ENCODE peak calls at places on chromosomes 1 and 21, in four cellular contexts. C, L, J and U are unnamed samples.

GRCh38 chr1:33815061-33815460 is 48.8 kb upstream of the HMGB4 start:
- DNase-seq in C (no peak), L (no peak), J (no peak), U (no peak)

GRCh38 chr1:25425098-25426085 is 4.8 kb upstream of the RHCE start:
- DNase-seq in C (no peak), L (peak), J (no peak), U (no peak)

GRCh38 chr1:198199105-198199504 is 42.3 kb downstream of the NEK7 start:
- DNase-seq in C (no peak), L (no peak), J (no peak), U (no peak)

GRCh38 chr1:95953005-95953404 is 719.0 kb downstream of the RWDD3 start:
- DNase-seq in C (peak), L (no peak), J (no peak), U (peak)

GRCh38 chr1:35509558-35509957 is 47.6 kb downstream of the KIAA0319L start:
- DNase-seq in C (no peak), L (no peak), J (no peak), U (no peak)

GRCh38 chr1:207752456-207753132 is 740 bp downstream of the CD46 start:
- DNase-seq in C (no peak), L (peak), J (no peak), U (peak)

GRCh38 chr1:167663002-167663772 is 33.2 kb downstream of the RCSD1 start:
- DNase-seq in C (no peak), L (no peak), J (peak), U (no peak)

GRCh38 chr1:94971491-94971924 is 44.6 kb upstream of the CNN3 start:
- DNase-seq in C (no peak), L (no peak), J (no peak), U (no peak)

GRCh38 chr1:227454686-227455085 is 108.7 kb upstream of the ZNF678 start:
- DNase-seq in C (no peak), L (no peak), J (no peak), U (no peak)

GRCh38 chr1:160087118-160087662 is 5.9 kb downstream of the KCNJ9 start:
- DNase-seq in C (no peak), L (no peak), J (no peak), U (no peak)

GRCh38 chr1:34696230-34696629 is 58.6 kb upstream of the GJB5 start:
- DNase-seq in C (no peak), L (no peak), J (no peak), U (no peak)

GRCh38 chr1:86154581-86155060 is 2.0 kb downstream of the COL24A1 start:
- DNase-seq in C (no peak), L (no peak), J (no peak), U (peak)

GRCh38 chr1:235041201-235041600 is 87.4 kb downstream of the TOMM20 start:
- DNase-seq in C (no peak), L (no peak), J (no peak), U (no peak)

GRCh38 chr1:103948526-103948925 is 198.8 kb downstream of the AMY1C start:
- DNase-seq in C (no peak), L (no peak), J (no peak), U (no peak)

GRCh38 chr1:158454537-158454936 is 7.1 kb upstream of the OR10K1 start:
- DNase-seq in C (no peak), L (no peak), J (no peak), U (no peak)

GRCh38 chr1:73637275-73637674 is 560.7 kb downstream of the LRRIQ3 start:
- DNase-seq in C (no peak), L (no peak), J (no peak), U (no peak)

GRCh38 chr1:89786628-89787214 is 34.1 kb upstream of the LRRC8D start:
- DNase-seq in C (no peak), L (no peak), J (peak), U (no peak)

GRCh38 chr1:244450597-244451538 is 841 bp downstream of the ADSS2 start:
- DNase-seq in C (no peak), L (peak), J (peak), U (peak)

GRCh38 chr1:198523183-198523942 is 17.1 kb downstream of the ATP6V1G3 start:
- DNase-seq in C (no peak), L (no peak), J (no peak), U (no peak)

GRCh38 chr1:15188678-15189077 is 35.1 kb downstream of the TMEM51 start:
- DNase-seq in C (no peak), L (no peak), J (no peak), U (no peak)

GRCh38 chr1:40944326-40944725 is 35.2 kb upstream of the CTPS1 start:
- DNase-seq in C (no peak), L (peak), J (no peak), U (no peak)

GRCh38 chr1:100354971-100355394 is 2.7 kb downstream of the CDC14A start:
- DNase-seq in C (no peak), L (peak), J (peak), U (no peak)

GRCh38 chr1:17075470-17076255 is 21.8 kb upstream of the SDHB start:
- DNase-seq in C (peak), L (peak), J (peak), U (peak)

GRCh38 chr1:228752604-228753132 is 17.4 kb downstream of the RHOU start:
- DNase-seq in C (no peak), L (no peak), J (no peak), U (no peak)

GRCh38 chr1:27102707-27103468 is 52.0 kb downstream of the SLC9A1 start:
- DNase-seq in C (peak), L (peak), J (peak), U (peak)

GRCh38 chr1:210600421-210601195 is 271.9 kb downstream of the HHAT start:
- DNase-seq in C (no peak), L (no peak), J (no peak), U (no peak)

GRCh38 chr1:152347116-152347728 is 12.6 kb downstream of the FLG2 start:
- DNase-seq in C (no peak), L (peak), J (peak), U (peak)

GRCh38 chr1:53313556-53313955 is 14.3 kb downstream of the LRP8 start:
- DNase-seq in C (no peak), L (no peak), J (no peak), U (no peak)

GRCh38 chr1:56715161-56715560 is 70.0 kb downstream of the PRKAA2 start:
- DNase-seq in C (no peak), L (no peak), J (no peak), U (no peak)

GRCh38 chr1:228691926-228692325 is 43.4 kb upstream of the RHOU start:
- DNase-seq in C (no peak), L (peak), J (peak), U (no peak)

DNA sequence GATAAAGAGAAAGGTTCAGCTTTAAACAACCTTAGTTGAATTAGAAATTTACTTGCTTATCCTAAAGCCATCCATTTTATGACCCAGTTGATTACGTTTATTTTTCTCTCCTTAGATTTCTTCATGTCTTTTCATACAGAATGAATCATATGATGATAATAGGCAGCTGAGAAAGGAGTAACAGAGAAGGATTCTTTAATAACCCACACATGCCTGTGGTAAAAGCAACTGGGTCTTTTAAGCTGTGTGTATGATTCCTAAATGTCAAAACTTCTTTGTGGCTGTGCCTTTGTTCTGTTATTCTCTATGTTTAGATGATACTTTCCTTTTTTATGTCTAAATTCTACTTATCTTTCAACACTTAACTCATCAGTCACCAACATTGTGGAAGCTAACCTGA is 626.5 kb downstream of the NCAM2 start:
- DNase-seq in C (no peak), L (no peak), J (no peak), U (no peak)
- TF ChIP-seq CREB1 in C (no peak), L (no peak), J (no peak), U (no peak)

GRCh38 chr1:42482635-42483153 is 19.6 kb downstream of the CCDC30 start:
- DNase-seq in C (no peak), L (no peak), J (no peak), U (no peak)

GRCh38 chr1:42476605-42477004 is 13.5 kb downstream of the CCDC30 start:
- DNase-seq in C (no peak), L (no peak), J (no peak), U (no peak)

GRCh38 chr1:42477775-42478174 is 14.7 kb downstream of the CCDC30 start:
- DNase-seq in C (no peak), L (no peak), J (no peak), U (no peak)

GRCh38 chr1:42480921-42481320 is 17.8 kb downstream of the CCDC30 start:
- DNase-seq in C (no peak), L (no peak), J (no peak), U (no peak)

DNA sequence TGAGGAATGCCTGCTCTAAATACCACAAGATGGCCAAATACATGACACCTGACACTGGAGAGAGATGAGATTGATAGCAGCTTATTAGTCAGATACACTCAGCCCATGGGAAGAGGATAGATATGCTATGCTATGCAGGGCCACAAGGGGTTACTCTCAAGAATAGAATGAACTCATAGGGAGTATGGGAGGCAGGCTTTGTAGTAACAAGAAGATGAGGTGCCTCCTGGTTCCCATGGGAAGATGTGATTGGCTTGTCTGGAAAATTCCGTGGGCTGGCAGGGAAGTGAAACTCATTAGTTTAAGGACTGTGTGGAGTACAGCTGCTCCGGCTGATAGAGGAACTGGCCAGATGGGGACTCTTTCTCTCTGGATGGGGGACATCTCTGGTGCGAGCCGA is 16.5 kb downstream of the CCDC30 start:
- DNase-seq in C (no peak), L (peak), J (peak), U (no peak)
- TF ChIP-seq JUN in C (no peak), L (no peak), J (no peak), U (no peak)

DNA sequence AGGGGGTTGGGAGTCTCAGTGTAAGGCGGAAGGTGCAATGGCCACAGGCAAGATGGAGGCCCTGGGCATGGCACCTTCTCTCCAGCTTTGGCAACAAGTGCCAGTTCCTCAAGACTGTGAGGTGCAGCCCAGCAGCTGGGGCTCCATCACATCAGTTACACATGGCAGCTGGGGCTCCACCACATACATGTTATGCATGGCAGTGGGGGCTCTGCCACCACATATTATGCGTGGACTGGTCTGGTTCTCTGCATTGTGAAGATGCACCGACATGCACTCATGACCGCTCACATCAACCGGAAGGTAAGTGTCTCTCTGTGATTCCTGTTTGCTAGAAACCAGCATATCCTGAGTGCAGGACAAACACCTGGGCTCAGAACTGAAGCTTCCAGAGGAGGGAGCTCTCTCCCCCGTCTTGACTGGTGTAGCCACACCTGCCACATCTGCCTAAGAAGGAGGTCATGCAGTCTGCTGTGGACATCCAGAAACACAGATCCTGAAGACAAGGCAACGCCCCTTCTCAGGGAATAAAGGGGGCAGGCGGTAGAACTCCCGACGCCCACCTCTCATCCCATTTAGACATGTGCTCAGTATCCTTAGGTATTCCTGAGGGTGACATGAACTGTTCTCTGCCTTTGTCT is 104.1 kb upstream of the TMPRSS2 start:
- DNase-seq in C (no peak), L (peak), J (peak), U (peak)
- TF ChIP-seq CREB1 in C (no peak), L (no peak), J (no peak), U (no peak)

GRCh38 chr1:113217447-113218208 is 144.6 kb downstream of the LRIG2 start:
- DNase-seq in C (no peak), L (peak), J (peak), U (no peak)

GRCh38 chr1:113215015-113215414 is 142.0 kb downstream of the LRIG2 start:
- DNase-seq in C (no peak), L (no peak), J (no peak), U (no peak)

GRCh38 chr1:113219377-113219776 is 146.4 kb downstream of the LRIG2 start:
- DNase-seq in C (no peak), L (no peak), J (no peak), U (peak)

GRCh38 chr1:113219828-113220227 is 146.8 kb downstream of the LRIG2 start:
- DNase-seq in C (no peak), L (no peak), J (no peak), U (no peak)

GRCh38 chr1:113216664-113217063 is 143.7 kb downstream of the LRIG2 start:
- DNase-seq in C (no peak), L (no peak), J (no peak), U (no peak)
- TF ChIP-seq JUN in C (no peak), L (no peak), J (no peak), U (no peak)

DNA sequence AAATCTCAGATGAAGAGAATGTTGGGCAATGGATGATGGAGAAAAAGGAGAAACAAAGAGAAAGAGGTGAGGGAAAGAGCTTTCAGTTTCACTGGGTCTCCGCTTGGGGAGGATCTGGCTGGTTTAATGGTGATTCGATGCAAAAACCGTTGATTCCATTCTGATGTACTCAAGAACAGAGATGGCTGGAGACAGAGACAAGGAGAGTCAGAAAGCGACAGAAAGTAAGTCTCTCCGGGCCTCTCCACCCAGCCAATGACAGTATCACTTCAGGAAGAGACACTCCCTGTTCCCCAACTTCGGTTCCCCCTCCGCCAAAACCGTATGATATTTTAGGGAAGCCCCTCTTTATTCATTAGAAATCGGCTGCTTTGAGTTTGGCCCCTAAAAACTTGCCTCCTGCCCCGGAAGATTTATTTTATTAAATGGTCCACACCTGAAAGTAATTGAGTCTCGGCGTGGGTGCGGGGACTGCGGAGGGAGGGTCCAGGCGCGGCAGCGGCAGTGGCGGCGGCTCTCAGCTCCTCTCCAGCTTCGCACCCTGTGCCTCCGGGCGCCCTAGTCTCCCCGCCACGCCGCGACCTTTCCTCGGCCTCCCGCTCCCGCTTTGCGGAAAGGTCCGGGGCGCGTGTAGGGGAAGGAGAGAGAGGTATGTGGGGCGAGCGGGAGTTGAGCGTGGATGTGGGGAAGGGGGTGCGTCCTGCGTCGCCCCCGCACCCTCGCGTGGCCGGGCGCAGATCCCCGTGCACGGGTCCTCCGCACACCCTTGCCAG is 13.2 kb upstream of the ALX3 start:
- DNase-seq in C (no peak), L (no peak), J (no peak), U (no peak)
- TF ChIP-seq CREB1 in C (no peak), L (no peak), J (no peak), U (no peak)

GRCh38 chr1:240706150-240706904 is 94.4 kb upstream of the GREM2 start:
- DNase-seq in C (no peak), L (no peak), J (no peak), U (no peak)
- TF ChIP-seq JUN in C (no peak), L (no peak), J (no peak), U (no peak)

DNA sequence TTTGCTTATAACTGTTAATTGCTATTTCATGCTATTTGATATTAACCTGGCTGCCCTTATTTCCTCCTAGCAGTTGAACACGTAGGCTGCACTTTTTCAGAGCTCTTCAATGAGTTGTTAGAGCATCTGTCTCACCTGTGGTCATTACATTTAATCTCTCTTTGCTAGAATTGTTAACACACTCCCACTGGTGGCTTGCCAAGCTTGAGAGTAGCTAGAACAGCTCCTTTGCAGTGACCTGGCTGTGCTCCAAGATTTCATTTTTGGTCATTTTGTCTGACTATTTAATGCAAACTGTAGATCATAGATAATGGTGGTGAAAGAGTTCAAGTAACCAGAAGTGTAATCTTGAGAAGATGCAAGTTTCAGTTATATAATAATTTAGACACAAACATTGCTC is 105.6 kb downstream of the LRRC7 start:
- DNase-seq in C (no peak), L (no peak), J (no peak), U (no peak)
- TF ChIP-seq CREB1 in C (no peak), L (no peak), J (no peak), U (no peak)

GRCh38 chr1:165279831-165280351 is 76.6 kb downstream of the LMX1A start:
- DNase-seq in C (no peak), L (no peak), J (no peak), U (no peak)
- TF ChIP-seq JUN in C (no peak), L (no peak), J (no peak), U (no peak)